ENCODE peak calls at places on chromosomes 6 and 20, in six cellular contexts. U is T1000, O is head of caudate nucleus, Q is NCI-H1436, R is choroid plexus epithelial cell, V is pons. H is an unnamed sample.
A peak's percentile ranks its signal among the peaks of the same experiment; 100 is the strongest.

GRCh38 chr6:56361812-56362211 is 114.4 kb upstream of the COL21A1 start:
- DNase-seq in U (no peak), O (no peak), R (no peak), V (no peak), Q (no peak), H (peak; percentile 50)

GRCh38 chr6:102717737-102718427 is 1324.4 kb downstream of the GRIK2 start:
- DNase-seq in R (no peak), O (no peak), V (no peak), Q (no peak), U (no peak), H (no peak)

GRCh38 chr6:139028242-139028657 is 295 bp upstream of the ABRACL start:
- DNase-seq in V (no peak), R (peak; percentile 7), O (no peak), U (no peak), Q (no peak), H (no peak)

GRCh38 chr6:31729515-31729978 is 448 bp upstream of the DDAH2 start:
- DNase-seq in O (peak; percentile 87), U (peak; percentile 85), R (peak; percentile 91), V (peak; percentile 81), Q (peak; percentile 78), H (peak; percentile 93)

GRCh38 chr6:159107451-159108260 is 61.5 kb upstream of the FNDC1 start:
- DNase-seq in O (no peak), R (no peak), Q (no peak), U (no peak), V (no peak), H (no peak)

GRCh38 chr6:12748815-12749521 is 32.4 kb downstream of the PHACTR1 start:
- DNase-seq in O (no peak), R (no peak), V (no peak), U (no peak), Q (peak; percentile 38), H (no peak)

GRCh38 chr20:13031751-13032150 is 23.0 kb downstream of the SPTLC3 start:
- DNase-seq in V (no peak), R (no peak), U (no peak), O (no peak), Q (no peak), H (no peak)

GRCh38 chr6:156508923-156509322 is 268.3 kb upstream of the ARID1B start:
- DNase-seq in R (no peak), Q (no peak), V (no peak), O (no peak), U (no peak), H (no peak)

GRCh38 chr20:4681971-4682370 is 39.7 kb upstream of the PRND start:
- DNase-seq in Q (no peak), U (no peak), R (peak; percentile 28), V (no peak), O (no peak), H (peak; percentile 69)

H was measured in fibroblast of the aortic adventitia.